ENCODE peak calls at places on chromosome 22, in five cellular contexts. O, U, W, D and E are unnamed samples. For H3K4me1, the result is how much of the 10 kb centered on the place peaks cover.

GRCh38 chr22:25388866-25389540 is 169.6 kb downstream of the CRYBB2 start:
- DNase-seq in O (no peak), D (peak), W (no peak), U (no peak), E (no peak)

GRCh38 chr22:39183991-39184585 is 31.6 kb upstream of the CBX7 start:
- DNase-seq in O (no peak), D (no peak), W (no peak), U (no peak), E (peak)

GRCh38 chr22:31102441-31103081 is 4.8 kb downstream of the SELENOM start:
- DNase-seq in D (no peak), U (no peak), W (peak), O (no peak), E (peak)

GRCh38 chr22:30204742-30205111 is 41.8 kb downstream of the LIF start:
- DNase-seq in U (peak), D (no peak), W (no peak), O (no peak), E (no peak)

GRCh38 chr22:24427500-24428164 is at the start of gene ADORA2A:
- DNase-seq in D (no peak), U (peak), O (peak), W (peak), E (no peak)

GRCh38 chr22:17366830-17367229 is 2.4 kb upstream of the CECR2 start:
- DNase-seq in D (peak), U (no peak), W (peak), O (no peak), E (no peak)

GRCh38 chr22:29207562-29208501 is 2.1 kb downstream of the EMID1 start:
- DNase-seq in D (no peak), O (no peak), W (no peak), U (no peak), E (no peak)

GRCh38 chr22:25797891-25798290 is 55.9 kb downstream of the MYO18B start:
- DNase-seq in O (no peak), W (no peak), U (no peak), D (no peak), E (no peak)

GRCh38 chr22:24355574-24355973 is 71.8 kb upstream of the ADORA2A start:
- DNase-seq in D (no peak), O (no peak), U (no peak), W (no peak), E (no peak)

GRCh38 chr22:34390400-34390799 is 470.1 kb upstream of the LARGE1 start:
- DNase-seq in W (no peak), U (no peak), D (peak), O (no peak), E (no peak)

GRCh38 chr22:21815958-21816357 is 51.5 kb downstream of the MAPK1 start:
- DNase-seq in U (no peak), D (no peak), O (no peak), W (no peak), E (no peak)

GRCh38 chr22:23204541-23205157 is 24.3 kb downstream of the BCR start:
- DNase-seq in D (no peak), U (peak), O (no peak), W (peak), E (no peak)

GRCh38 chr22:20741634-20742581 is 32.0 kb upstream of the SERPIND1 start:
- DNase-seq in U (no peak), W (no peak), O (no peak), D (peak), E (no peak)

GRCh38 chr22:27719033-27719341 is 82.6 kb downstream of the MN1 start:
- DNase-seq in U (no peak), W (no peak), O (no peak), D (no peak), E (no peak)

GRCh38 chr22:29030618-29031235 is 30.9 kb downstream of the C22orf31 start:
- DNase-seq in U (peak), W (peak), O (no peak), D (peak), E (no peak)

GRCh38 chr22:22745225-22746060 is 101.0 kb downstream of the GGTLC2 start:
- DNase-seq in U (peak), W (no peak), O (no peak), D (peak), E (no peak)

GRCh38 chr22:32416556-32417085 is 4.6 kb upstream of the RTCB start:
- DNase-seq in U (no peak), O (no peak), W (no peak), D (no peak), E (no peak)

GRCh38 chr22:30047364-30047738 is 32.9 kb upstream of the HORMAD2 start:
- DNase-seq in D (no peak), W (no peak), O (no peak), U (no peak), E (no peak)

GRCh38 chr22:33248927-33249326 is 190.7 kb upstream of the SYN3 start:
- DNase-seq in W (no peak), O (no peak), U (no peak), D (no peak), E (no peak)

GRCh38 chr22:19175602-19176174 is 2.8 kb downstream of the SLC25A1 start:
- DNase-seq in U (no peak), O (no peak), D (no peak), W (no peak), E (no peak)
- H3K4me1 ChIP-seq in U (under half), O (half or more), D (under half), W (half or more), E (half or more)

GRCh38 chr22:46336119-46337078 is 885 bp downstream of the TRMU start:
- DNase-seq in O (no peak), D (no peak), U (peak), W (peak), E (no peak)
- H3K27ac ChIP-seq in O (peak), D (peak), U (peak), W (peak), E (peak)

GRCh38 chr22:45240810-45241631 is at the start of gene KIAA0930:
- DNase-seq in D (peak), W (peak), O (no peak), U (peak), E (no peak)
- TF ChIP-seq POLR2A in D (no peak), W (no peak), O (no peak), U (peak), E (no peak)

GRCh38 chr22:40856513-40857308 is at the start of the genes ST13 and XPNPEP3:
- DNase-seq in D (peak), O (peak), W (peak), U (peak), E (peak)
- H3K4me1 ChIP-seq in D (under half), O (under half), W (under half), U (under half), E (half or more)

GRCh38 chr22:35792501-35792900 is 74.8 kb downstream of the APOL5 start:
- DNase-seq in D (no peak), U (no peak), W (no peak), O (no peak), E (no peak)

GRCh38 chr22:35802885-35803284 is 85.2 kb downstream of the APOL5 start:
- DNase-seq in U (no peak), O (no peak), W (no peak), D (no peak), E (no peak)

GRCh38 chr22:35795476-35795875 is 77.8 kb downstream of the APOL5 start:
- DNase-seq in D (no peak), U (no peak), W (no peak), O (no peak), E (no peak)

DNA sequence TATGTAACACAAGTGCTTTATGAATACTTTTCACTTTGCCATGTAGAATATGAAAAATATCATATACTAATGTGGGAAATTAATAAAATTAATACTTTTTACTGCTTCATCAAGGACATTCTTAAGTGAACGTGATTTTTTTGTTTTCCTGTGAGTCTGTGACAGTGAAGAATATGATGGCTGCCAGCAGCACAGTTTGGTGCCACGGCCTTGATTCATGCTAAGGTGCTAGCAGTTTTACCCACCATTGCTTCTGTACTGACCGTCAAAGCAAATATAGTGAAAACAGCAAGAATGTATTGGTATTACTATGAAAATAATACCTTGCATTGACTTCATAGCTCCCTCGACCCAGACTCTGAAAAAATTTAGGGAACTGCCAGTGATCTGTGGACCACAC is 79.7 kb downstream of the APOL5 start:
- DNase-seq in D (no peak), W (no peak), U (no peak), O (no peak), E (no peak)
- H3K27ac ChIP-seq in D (no peak), W (no peak), U (no peak), O (no peak), E (no peak)

GRCh38 chr22:41905411-41906202 is 9.3 kb downstream of the SHISA8 start:
- DNase-seq in W (no peak), U (no peak), D (no peak), O (no peak), E (no peak)

GRCh38 chr22:41900652-41901312 is 14.1 kb downstream of the SHISA8 start:
- DNase-seq in D (no peak), W (no peak), U (no peak), O (no peak), E (no peak)

GRCh38 chr22:41904450-41905410 is 10.1 kb downstream of the SHISA8 start:
- DNase-seq in W (no peak), U (no peak), O (no peak), D (no peak), E (no peak)

GRCh38 chr22:41902016-41902415 is 12.9 kb downstream of the SHISA8 start:
- DNase-seq in W (no peak), D (no peak), O (no peak), U (no peak), E (no peak)

GRCh38 chr22:41902932-41903421 is 11.9 kb downstream of the SHISA8 start:
- DNase-seq in U (peak), W (peak), D (no peak), O (no peak), E (no peak)
- TF ChIP-seq POLR2A in U (no peak), W (no peak), D (no peak), O (no peak), E (no peak)

GRCh38 chr22:45678961-45679912 is 7.6 kb downstream of the ATXN10 start:
- DNase-seq in U (no peak), D (no peak), W (no peak), O (no peak), E (no peak)

GRCh38 chr22:45683680-45684079 is 12.0 kb downstream of the ATXN10 start:
- DNase-seq in W (no peak), O (no peak), D (no peak), U (no peak), E (no peak)

GRCh38 chr22:45683248-45683647 is 11.6 kb downstream of the ATXN10 start:
- DNase-seq in U (no peak), W (no peak), D (no peak), O (no peak), E (no peak)

GRCh38 chr22:45682069-45682468 is 10.4 kb downstream of the ATXN10 start:
- DNase-seq in O (no peak), U (no peak), W (no peak), D (no peak), E (no peak)

DNA sequence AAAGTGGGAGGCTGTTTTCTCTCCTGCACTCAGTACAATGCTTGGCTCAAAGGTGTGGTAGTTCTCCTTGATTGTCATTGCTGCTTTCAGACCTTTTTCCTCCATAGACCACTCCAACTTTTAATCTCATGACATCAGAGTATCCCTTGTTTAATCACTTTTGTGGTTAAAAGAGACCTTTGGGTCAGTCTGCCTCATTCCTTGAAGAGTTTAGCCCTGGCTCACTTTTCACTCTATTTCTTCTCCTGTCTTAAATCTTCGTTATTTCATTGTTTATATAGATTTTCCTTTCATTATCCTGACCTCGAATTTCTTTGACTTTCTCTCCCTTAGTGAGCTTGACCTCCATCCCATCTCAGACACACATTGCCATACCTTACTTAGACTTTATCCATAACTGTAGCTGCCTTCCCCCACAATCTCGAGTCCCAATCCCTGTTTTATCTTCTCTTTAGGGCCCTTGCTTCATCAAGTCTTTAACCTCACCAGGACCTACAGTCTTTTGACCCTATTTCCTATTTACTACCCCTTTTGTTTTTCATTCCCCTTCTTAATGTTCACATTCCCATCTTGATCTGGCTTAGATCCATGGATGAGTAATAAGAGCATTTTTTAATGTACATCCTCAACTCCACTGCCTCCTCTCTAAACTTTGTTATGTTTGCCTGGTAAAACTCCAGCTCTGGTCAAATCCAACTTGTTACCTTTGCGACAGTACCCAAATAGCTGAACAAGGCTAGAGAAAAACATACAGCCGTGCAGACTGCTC is 9.5 kb downstream of the ATXN10 start:
- DNase-seq in O (no peak), U (no peak), D (no peak), W (no peak), E (no peak)
- H3K4me1 ChIP-seq in O (under half), U (under half), D (under half), W (under half), E (under half)

DNA sequence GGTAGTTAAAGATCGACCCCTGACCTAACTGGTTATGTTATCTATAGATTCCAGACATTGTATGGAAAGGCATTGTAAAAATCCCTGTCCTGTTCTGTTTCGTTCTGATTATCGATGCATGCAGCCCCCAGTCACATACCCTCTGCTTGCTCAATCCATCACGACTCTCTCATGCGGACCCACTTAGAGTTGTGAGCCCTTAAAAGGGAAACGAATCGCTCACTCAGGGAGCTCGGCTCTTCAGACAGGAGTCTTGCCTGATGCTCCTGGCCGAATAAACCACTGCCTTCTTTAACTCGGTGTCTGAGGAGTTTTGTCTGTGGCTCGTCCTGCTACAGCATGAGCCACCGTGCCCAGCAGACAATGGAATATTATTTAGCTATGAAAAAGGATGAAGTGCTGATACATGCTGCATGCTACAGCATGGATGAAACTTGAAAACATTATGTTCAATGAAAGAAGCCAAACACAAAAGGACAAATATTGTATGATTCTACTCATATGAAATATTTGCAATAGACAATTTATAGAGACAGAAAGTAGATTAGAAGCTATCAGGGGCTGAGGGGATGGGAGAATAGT is 12.0 kb upstream of the LGALS2 start:
- DNase-seq in O (no peak), D (no peak), W (no peak), U (no peak), E (no peak)
- H3K27ac ChIP-seq in O (no peak), D (no peak), W (peak), U (no peak), E (no peak)

GRCh38 chr22:43106302-43106701 is 4.2 kb upstream of the BIK start:
- DNase-seq in O (no peak), U (no peak), D (no peak), W (no peak), E (no peak)
- TF ChIP-seq POLR2A in O (no peak), U (no peak), D (no peak), W (no peak), E (no peak)

GRCh38 chr22:49968831-49969661 is 8.5 kb downstream of the PIM3 start:
- DNase-seq in O (no peak), D (peak), U (peak), W (peak), E (peak)

GRCh38 chr22:49971232-49972162 is 10.9 kb downstream of the PIM3 start:
- DNase-seq in U (peak), W (peak), D (peak), O (no peak), E (no peak)

GRCh38 chr22:49972163-49973017 is 11.8 kb downstream of the PIM3 start:
- DNase-seq in W (peak), U (peak), O (no peak), D (peak), E (peak)

GRCh38 chr22:49969751-49970527 is 9.4 kb downstream of the PIM3 start:
- DNase-seq in U (peak), W (peak), O (no peak), D (peak), E (peak)

DNA sequence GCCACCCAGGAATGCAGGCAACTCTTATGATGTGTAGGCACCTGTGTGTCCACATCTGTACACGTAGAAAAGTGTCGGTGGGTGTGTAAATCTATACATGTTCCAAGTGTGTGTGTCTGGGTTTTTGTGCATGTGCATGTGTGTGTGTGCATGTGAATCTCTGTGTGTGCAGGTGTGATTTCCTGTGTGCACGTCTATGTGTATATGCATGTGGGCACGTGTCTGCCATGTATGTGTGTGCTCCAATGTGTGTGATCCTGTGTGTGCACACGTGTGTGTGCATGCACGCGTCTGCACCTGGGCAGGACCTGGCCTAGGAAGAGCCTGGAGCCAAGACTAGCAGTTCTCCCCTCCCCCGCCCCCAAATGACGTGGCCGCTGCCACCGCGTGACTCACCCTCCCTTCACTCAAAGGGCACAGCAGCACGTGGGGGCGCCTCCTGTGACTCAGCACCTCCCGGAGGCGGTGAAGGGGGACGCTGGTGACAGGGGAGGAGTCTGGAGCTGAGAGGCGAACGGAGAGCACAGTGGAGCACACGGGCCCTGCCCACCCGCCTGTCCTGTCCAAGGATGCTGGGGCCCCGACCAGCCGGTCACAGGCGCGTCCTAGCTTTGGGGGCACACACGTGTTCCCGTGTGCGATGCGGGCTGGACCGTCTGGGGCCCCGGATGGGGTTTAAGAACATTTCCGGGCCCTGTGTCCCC is 10.1 kb downstream of the PIM3 start:
- DNase-seq in U (peak), O (peak), D (peak), W (peak), E (no peak)
- H3K4me1 ChIP-seq in U (under half), O (half or more), D (under half), W (under half), E (half or more)